ENCODE peak calls at places on chromosome 11, in nine cellular contexts. T is ovary; K is CD4-positive, alpha-beta T cell; O is esophagus muscularis mucosa; X is dorsolateral prefrontal cortex; L is tibial nerve; E is heart left ventricle; I is uterus; H is fibroblast of lung. S is an unnamed sample.

GRCh38 chr11:17601206-17602075 is 54.4 kb downstream of the OTOG start:
- DNase-seq in T (no peak), K (no peak), O (peak; percentile 92), X (no peak), L (no peak), E (no peak), I (no peak), H (peak; percentile 1), S (peak; percentile 31)

GRCh38 chr11:58609723-58610122 is 12.7 kb upstream of the CNTF start:
- DNase-seq in T (no peak), K (no peak), O (no peak), X (no peak), L (no peak), E (no peak), I (no peak), H (no peak), S (no peak)

GRCh38 chr11:34516247-34517040 is 2.9 kb upstream of the ELF5 start:
- DNase-seq in T (no peak), K (no peak), O (no peak), X (no peak), L (no peak), E (no peak), I (no peak), H (no peak), S (no peak)

GRCh38 chr11:86183694-86184093 is 60.9 kb upstream of the EED start:
- DNase-seq in T (no peak), K (no peak), O (no peak), X (no peak), L (no peak), E (no peak), I (no peak), H (peak; percentile 47), S (no peak)

GRCh38 chr11:74002832-74003231 is 6.1 kb downstream of the UCP3 start:
- DNase-seq in T (no peak), K (no peak), O (no peak), X (no peak), L (no peak), E (no peak), I (no peak), H (no peak), S (no peak)

GRCh38 chr11:118895093-118896039 is 11.7 kb downstream of the CXCR5 start:
- DNase-seq in T (no peak), K (peak; percentile 68), O (no peak), X (no peak), L (no peak), E (no peak), I (no peak), H (no peak), S (no peak)

GRCh38 chr11:131897247-131897646 is 526.8 kb downstream of the NTM start:
- DNase-seq in T (no peak), K (no peak), O (no peak), X (no peak), L (no peak), E (no peak), I (no peak), H (no peak), S (no peak)

GRCh38 chr11:11037162-11037732 is 179.4 kb upstream of the ZBED5 start:
- DNase-seq in T (no peak), K (no peak), O (peak; percentile 26), X (no peak), L (no peak), E (no peak), I (no peak), H (no peak), S (no peak)

GRCh38 chr11:126115253-126115540 is 52.5 kb upstream of the CDON start:
- DNase-seq in T (peak; percentile 55), K (no peak), O (no peak), X (no peak), L (no peak), E (peak; percentile 79), I (no peak), H (no peak), S (no peak)

GRCh38 chr11:8584511-8584910 is 9.5 kb downstream of the STK33 start:
- DNase-seq in T (no peak), K (no peak), O (no peak), X (no peak), L (no peak), E (no peak), I (no peak), H (no peak), S (no peak)

GRCh38 chr11:3375552-3375951 is 3.4 kb downstream of the ZNF195 start:
- DNase-seq in T (no peak), K (no peak), O (no peak), X (no peak), L (no peak), E (no peak), I (no peak), H (peak; percentile 41), S (no peak)

GRCh38 chr11:8503872-8504491 is 90.0 kb downstream of the STK33 start:
- DNase-seq in T (no peak), K (no peak), O (no peak), X (no peak), L (no peak), E (no peak), I (no peak), H (no peak), S (no peak)

GRCh38 chr11:35354644-35355043 is 64.7 kb downstream of the SLC1A2 start:
- DNase-seq in T (no peak), K (no peak), O (no peak), X (peak; percentile 41), L (no peak), E (no peak), I (no peak), H (no peak), S (no peak)

GRCh38 chr11:81444306-81444705 is 1289.4 kb downstream of the FAM181B start:
- DNase-seq in T (no peak), K (no peak), O (no peak), X (no peak), L (no peak), E (no peak), I (no peak), H (no peak), S (no peak)

GRCh38 chr11:495537-495931 is 11.5 kb downstream of the RNH1 start:
- DNase-seq in T (no peak), K (no peak), O (no peak), X (no peak), L (no peak), E (no peak), I (no peak), H (no peak), S (no peak)

GRCh38 chr11:64834723-64835615 is 9.5 kb downstream of the CDC42BPG start:
- DNase-seq in T (no peak), K (no peak), O (no peak), X (no peak), L (no peak), E (no peak), I (no peak), H (peak; percentile 65), S (no peak)

GRCh38 chr11:43467958-43468357 is 109.2 kb downstream of the TTC17 start:
- DNase-seq in T (no peak), K (no peak), O (no peak), X (no peak), L (no peak), E (no peak), I (no peak), H (no peak), S (no peak)

GRCh38 chr11:24437123-24437522 is 59.7 kb upstream of the LUZP2 start:
- DNase-seq in T (no peak), K (no peak), O (no peak), X (no peak), L (no peak), E (no peak), I (no peak), H (no peak), S (no peak)

GRCh38 chr11:126680109-126680508 is 320.5 kb downstream of the KIRREL3 start:
- DNase-seq in T (no peak), K (no peak), O (no peak), X (no peak), L (no peak), E (no peak), I (no peak), H (peak; percentile 33), S (no peak)

DNA sequence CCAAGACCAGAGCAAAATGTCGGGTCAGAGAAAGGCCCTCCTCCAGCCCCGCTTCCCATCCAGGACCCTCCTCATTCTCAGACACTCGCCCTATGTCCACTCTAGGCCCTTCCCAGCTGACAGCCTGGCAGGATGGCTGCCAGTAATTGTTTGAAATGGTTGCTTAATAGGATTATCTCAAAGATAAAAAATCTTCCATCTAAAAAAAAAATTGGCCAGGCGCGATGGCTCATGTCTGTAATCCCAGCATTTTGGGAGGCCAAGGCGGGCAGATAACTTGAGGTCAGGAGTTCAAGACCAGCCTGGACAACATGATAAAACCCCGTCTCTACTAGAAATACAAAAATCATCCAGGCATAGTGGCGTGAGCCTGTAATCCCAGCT is 32.4 kb downstream of the SCGB1A1 start:
- DNase-seq in T (no peak), K (no peak), O (no peak), X (no peak), L (no peak), E (no peak), I (no peak), H (no peak), S (no peak)
- H3K27ac ChIP-seq in T (no peak overlapping the region), K (no peak overlapping the region), O (no peak overlapping the region), X (no peak overlapping the region), L (no peak overlapping the region), E (no peak overlapping the region), I (no peak overlapping the region), H (no peak overlapping the region), S (no peak overlapping the region)

GRCh38 chr11:20474176-20474950 is 86.8 kb downstream of the PRMT3 start:
- DNase-seq in T (no peak), K (no peak), O (no peak), X (peak; percentile 29), L (no peak), E (no peak), I (peak; percentile 34), H (no peak), S (no peak)
- H3K27ac ChIP-seq in T (no peak overlapping the region), K (no peak overlapping the region), O (peak overlapping the region; percentile 59), X (peak overlapping the region; percentile 54), L (no peak overlapping the region), E (peak overlapping the region; percentile 7), I (peak overlapping the region; percentile 27), H (no peak overlapping the region), S (no peak overlapping the region)

GRCh38 chr11:123179571-123179970 is 15.5 kb downstream of the CLMP start:
- DNase-seq in T (no peak), K (no peak), O (no peak), X (no peak), L (no peak), E (no peak), I (no peak), H (no peak), S (no peak)
- H3K27ac ChIP-seq in T (no peak overlapping the region), K (no peak overlapping the region), O (peak overlapping the region; percentile 85), X (no peak overlapping the region), L (no peak overlapping the region), E (no peak overlapping the region), I (no peak overlapping the region), H (peak overlapping the region; percentile 13), S (no peak overlapping the region)

DNA sequence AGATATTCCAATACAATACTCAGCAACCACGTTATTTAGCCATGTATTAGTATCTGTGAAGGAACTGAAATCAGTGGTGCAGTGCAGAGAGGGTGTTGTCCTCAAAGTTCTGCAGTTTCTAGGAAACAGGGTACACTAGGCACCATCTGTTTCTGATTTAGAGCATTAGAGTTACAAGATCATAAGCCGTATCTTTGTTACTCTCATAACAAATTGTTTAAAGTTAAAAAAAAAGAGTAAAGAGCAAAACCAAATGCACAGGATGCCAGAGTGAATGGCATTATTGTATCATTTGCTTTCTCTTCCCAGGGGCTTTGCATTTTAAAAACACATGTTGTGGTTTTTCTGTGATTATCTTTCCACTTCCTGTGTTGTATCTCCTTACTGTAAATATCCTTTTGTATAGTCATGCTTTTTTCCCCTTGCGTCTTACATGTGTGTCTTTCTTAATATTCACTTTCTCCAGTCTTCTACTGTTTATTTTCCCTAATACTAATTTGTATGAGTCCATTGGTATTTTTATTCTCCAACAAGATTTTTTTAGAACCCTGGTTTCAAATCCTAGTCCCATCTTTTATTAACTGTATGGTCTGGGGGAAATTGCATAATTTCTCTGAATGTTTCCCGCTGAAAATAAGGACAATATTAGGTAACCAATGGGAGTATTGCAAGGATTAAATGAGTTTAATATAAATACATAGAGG is 15.2 kb upstream of the NUP160 start:
- DNase-seq in T (no peak), K (no peak), O (no peak), X (no peak), L (no peak), E (no peak), I (no peak), H (peak; percentile 73), S (no peak)
- H3K27ac ChIP-seq in T (no peak overlapping the region), K (no peak overlapping the region), O (peak overlapping the region; percentile 28), X (no peak overlapping the region), L (peak overlapping the region; percentile 4), E (peak overlapping the region; percentile 25), I (no peak overlapping the region), H (peak overlapping the region; percentile 83), S (no peak overlapping the region)

S was measured in caudate nucleus.